ENCODE peak calls at places on chromosomes 2 and 18, in four cellular contexts. U is thoracic aorta, O is pancreas, H is fibroblast of pulmonary artery. I is an unnamed sample.

GRCh38 chr2:82307510-82307909 is 2003.0 kb upstream of the LRRTM1 start:
- DNase-seq in H (no peak), U (no peak), O (no peak), I (no peak)

GRCh38 chr2:101114268-101114783 is 36.9 kb downstream of the TBC1D8 start:
- DNase-seq in H (no peak), O (no peak), U (no peak), I (no peak)

GRCh38 chr2:71129114-71129890 is 727 bp downstream of the MCEE start:
- DNase-seq in H (peak; percentile 6), O (no peak), U (no peak), I (no peak)

GRCh38 chr2:68251187-68251854 is 1.0 kb downstream of the PPP3R1 start:
- DNase-seq in H (peak; percentile 78), U (no peak), O (peak; percentile 71), I (peak; percentile 65)

GRCh38 chr2:28400921-28401320 is 8.3 kb downstream of the FOSL2 start:
- DNase-seq in U (no peak), H (no peak), O (no peak), I (no peak)

GRCh38 chr2:30172622-30173021 is 25.8 kb downstream of the YPEL5 start:
- DNase-seq in O (no peak), U (no peak), H (no peak), I (no peak)

GRCh38 chr2:241903121-241904010 is 33.8 kb downstream of the RTP5 start:
- DNase-seq in H (no peak), U (no peak), O (peak; percentile 61), I (no peak)

GRCh38 chr2:181774601-181775179 is 94.4 kb upstream of the NEUROD1 start:
- DNase-seq in U (no peak), H (peak; percentile 51), O (no peak), I (no peak)

GRCh38 chr18:52716926-52717325 is 376.9 kb downstream of the DCC start:
- DNase-seq in H (peak; percentile 3), U (no peak), O (no peak), I (no peak)

GRCh38 chr2:71336802-71337201 is 5.2 kb downstream of the ZNF638 start:
- DNase-seq in H (peak; percentile 24), O (no peak), U (no peak), I (peak; percentile 60)

GRCh38 chr2:152762202-152762601 is 43.8 kb downstream of the ARL6IP6 start:
- DNase-seq in U (no peak), H (peak; percentile 97), O (no peak), I (no peak)

GRCh38 chr2:119548516-119549120 is 4.4 kb downstream of the CFAP221 start:
- DNase-seq in O (no peak), H (no peak), U (no peak), I (no peak)

GRCh38 chr18:44961288-44961687 is 280.6 kb downstream of the SETBP1 start:
- DNase-seq in U (no peak), H (no peak), O (no peak), I (no peak)

GRCh38 chr18:25349926-25350560 is 1.9 kb downstream of the ZNF521 start:
- DNase-seq in O (peak; percentile 63), H (no peak), U (no peak), I (peak; percentile 68)

GRCh38 chr2:189798312-189799029 is 14.2 kb downstream of the PMS1 start:
- DNase-seq in H (peak; percentile 77), U (no peak), O (no peak), I (no peak)
- TF ChIP-seq CTCF in H (peak; percentile 62), U (no peak), O (peak; percentile 9), I (peak; percentile 13)

GRCh38 chr18:49631146-49631866 is 69.4 kb downstream of the LIPG start:
- DNase-seq in O (no peak), H (no peak), U (no peak), I (no peak)

GRCh38 chr18:49626842-49627360 is 65.0 kb downstream of the LIPG start:
- DNase-seq in O (peak; percentile 31), H (no peak), U (no peak), I (no peak)

GRCh38 chr18:49630246-49630699 is 68.4 kb downstream of the LIPG start:
- DNase-seq in O (peak; percentile 21), H (peak; percentile 71), U (no peak), I (no peak)

GRCh38 chr18:49628119-49628518 is 66.3 kb downstream of the LIPG start:
- DNase-seq in H (peak; percentile 42), O (peak; percentile 37), U (no peak), I (no peak)

GRCh38 chr18:49628993-49629795 is 67.3 kb downstream of the LIPG start:
- DNase-seq in O (peak; percentile 65), H (no peak), U (no peak), I (no peak)
- TF ChIP-seq CTCF in O (no peak), H (peak; percentile 22), U (no peak), I (no peak)

GRCh38 chr18:64966667-64967066 is 784.1 kb upstream of the CDH7 start:
- DNase-seq in U (no peak), H (no peak), O (no peak), I (no peak)
- TF ChIP-seq CTCF in U (no peak), H (no peak), O (no peak), I (no peak)

GRCh38 chr2:190804182-190804795 is 76.3 kb upstream of the GLS start:
- DNase-seq in U (no peak), H (peak; percentile 63), O (no peak), I (no peak)
- TF ChIP-seq CTCF in U (peak; percentile 70), H (peak; percentile 59), O (peak; percentile 53), I (peak; percentile 63)

GRCh38 chr2:205177505-205177904 is 504.8 kb upstream of the NRP2 start:
- DNase-seq in U (no peak), H (peak; percentile 7), O (no peak), I (no peak)
- TF ChIP-seq CTCF in U (no peak), H (no peak), O (no peak), I (no peak)

DNA sequence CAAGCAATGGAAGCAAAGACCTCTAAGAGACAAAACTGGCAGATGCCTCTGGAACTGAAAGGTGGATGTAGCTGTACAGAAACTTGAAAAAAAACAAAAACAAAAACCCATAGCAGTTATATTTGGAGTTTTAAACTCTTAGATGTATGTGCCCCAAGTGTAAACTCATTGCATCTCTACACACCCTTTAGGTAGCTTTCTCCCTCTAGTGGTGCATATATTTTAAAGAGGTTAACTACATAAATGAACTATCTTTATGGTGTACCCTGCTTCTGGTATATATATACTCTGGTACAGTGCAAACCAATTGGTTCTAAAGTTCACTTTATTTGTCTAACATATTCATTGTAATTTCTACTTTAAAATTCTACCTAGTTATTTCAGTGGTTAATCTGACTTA is 518.2 kb downstream of the NRXN1 start:
- DNase-seq in U (no peak), O (no peak), H (no peak), I (no peak)
- TF ChIP-seq CTCF in U (no peak), O (no peak), H (no peak), I (no peak)

GRCh38 chr2:195503208-195503607 is 153.8 kb upstream of the SLC39A10 start:
- DNase-seq in H (no peak), O (no peak), U (no peak), I (no peak)

GRCh38 chr2:195513119-195513518 is 143.9 kb upstream of the SLC39A10 start:
- DNase-seq in U (no peak), H (no peak), O (no peak), I (no peak)

GRCh38 chr2:195505701-195506100 is 151.3 kb upstream of the SLC39A10 start:
- DNase-seq in O (no peak), H (no peak), U (no peak), I (no peak)

GRCh38 chr2:195509551-195509950 is 147.5 kb upstream of the SLC39A10 start:
- DNase-seq in O (no peak), U (no peak), H (no peak), I (no peak)

DNA sequence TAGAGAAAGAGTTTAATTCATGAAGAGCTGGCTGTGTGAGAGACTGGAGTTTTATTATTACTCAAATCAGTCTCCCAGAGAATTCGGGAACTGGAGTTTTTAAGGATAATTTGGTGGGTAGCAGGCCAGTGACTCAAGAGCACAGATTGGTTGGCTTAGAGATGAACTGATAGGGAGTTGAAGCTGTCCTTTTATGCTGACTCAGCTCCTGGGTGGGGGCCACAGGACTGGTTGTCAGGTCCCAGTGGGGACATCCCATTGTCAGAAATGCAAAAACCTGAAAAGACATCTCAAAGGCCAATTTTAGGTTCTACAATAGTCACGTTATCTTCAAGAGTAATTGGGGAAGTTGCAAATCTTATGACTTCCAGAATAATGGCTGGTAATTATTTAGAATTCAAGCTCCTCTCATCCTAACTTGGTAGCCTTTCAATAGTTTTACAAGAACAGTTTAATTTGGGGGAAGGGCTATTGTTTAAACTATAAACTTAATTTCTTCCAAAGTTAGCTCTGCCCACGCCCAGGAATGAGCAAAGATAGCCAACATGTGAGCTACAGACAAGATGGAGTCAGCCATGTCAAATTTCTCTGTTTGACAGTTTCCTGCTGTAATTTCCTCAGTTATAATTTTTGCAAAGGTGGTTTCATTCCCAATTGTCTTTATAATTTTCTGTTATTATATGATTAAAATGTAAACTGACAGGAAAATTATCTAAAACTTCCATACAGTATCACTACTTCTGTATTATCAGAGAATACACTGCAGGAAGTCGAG is 149.4 kb upstream of the SLC39A10 start:
- DNase-seq in H (no peak), U (no peak), O (no peak), I (no peak)
- TF ChIP-seq CTCF in H (no peak), U (no peak), O (no peak), I (no peak)

GRCh38 chr2:231000211-231000904 is 4.4 kb downstream of the SPATA3 start:
- DNase-seq in O (peak; percentile 66), H (no peak), U (no peak), I (no peak)
- TF ChIP-seq CTCF in O (no peak), H (no peak), U (no peak), I (no peak)

I was measured in tibial artery.